ENCODE peak calls at places on chromosomes 13 and 19, in nine cellular contexts. One of them, this sample, is unnamed.

GRCh38 chr19:20078696-20079095 is 896 bp downstream of the ZNF90 start:
- DNase-seq in psoas muscle: no peak
- DNase-seq in CD4-positive, alpha-beta T cell: peak; percentile 6
- DNase-seq in IMR-90: peak; percentile 18
- DNase-seq in astrocyte of the cerebellum: no peak
- DNase-seq in WERI-Rb-1: no peak
- DNase-seq in fibroblast of the aortic adventitia: peak; percentile 54
- DNase-seq in cardiac muscle cell: peak; percentile 59
- DNase-seq in cardiac fibroblast: peak; percentile 19
- DNase-seq in this sample: peak; percentile 16

GRCh38 chr13:113785051-113786010 is 26.3 kb downstream of the TMEM255B start:
- DNase-seq in CD4-positive, alpha-beta T cell: no peak
- DNase-seq in cardiac fibroblast: peak; percentile 34
- DNase-seq in WERI-Rb-1: no peak
- DNase-seq in psoas muscle: no peak
- DNase-seq in cardiac muscle cell: no peak
- DNase-seq in IMR-90: peak; percentile 74
- DNase-seq in fibroblast of the aortic adventitia: peak; percentile 48
- DNase-seq in astrocyte of the cerebellum: no peak
- DNase-seq in this sample: peak; percentile 71

GRCh38 chr13:51906581-51906980 is 44.8 kb downstream of the CCDC70 start:
- DNase-seq in cardiac muscle cell: no peak
- DNase-seq in WERI-Rb-1: no peak
- DNase-seq in fibroblast of the aortic adventitia: no peak
- DNase-seq in CD4-positive, alpha-beta T cell: no peak
- DNase-seq in astrocyte of the cerebellum: no peak
- DNase-seq in psoas muscle: no peak
- DNase-seq in IMR-90: no peak
- DNase-seq in cardiac fibroblast: no peak
- DNase-seq in this sample: no peak

GRCh38 chr13:112959206-112959605 is 9.8 kb upstream of the MCF2L start:
- DNase-seq in IMR-90: no peak
- DNase-seq in astrocyte of the cerebellum: no peak
- DNase-seq in cardiac muscle cell: no peak
- DNase-seq in cardiac fibroblast: peak; percentile 3
- DNase-seq in CD4-positive, alpha-beta T cell: no peak
- DNase-seq in WERI-Rb-1: no peak
- DNase-seq in psoas muscle: no peak
- DNase-seq in fibroblast of the aortic adventitia: no peak
- DNase-seq in this sample: no peak

GRCh38 chr13:50386527-50387123 is 371.4 kb downstream of the KCNRG start:
- DNase-seq in CD4-positive, alpha-beta T cell: no peak
- DNase-seq in IMR-90: peak; percentile 82
- DNase-seq in cardiac fibroblast: peak; percentile 54
- DNase-seq in fibroblast of the aortic adventitia: peak; percentile 55
- DNase-seq in cardiac muscle cell: peak; percentile 61
- DNase-seq in astrocyte of the cerebellum: no peak
- DNase-seq in WERI-Rb-1: peak; percentile 9
- DNase-seq in psoas muscle: peak; percentile 59
- DNase-seq in this sample: peak; percentile 78

GRCh38 chr13:113862191-113862765 is 1.6 kb downstream of the GAS6 start:
- DNase-seq in astrocyte of the cerebellum: no peak
- DNase-seq in cardiac fibroblast: no peak
- DNase-seq in cardiac muscle cell: no peak
- DNase-seq in IMR-90: peak; percentile 36
- DNase-seq in fibroblast of the aortic adventitia: no peak
- DNase-seq in CD4-positive, alpha-beta T cell: no peak
- DNase-seq in psoas muscle: peak; percentile 49
- DNase-seq in WERI-Rb-1: no peak
- DNase-seq in this sample: no peak

GRCh38 chr19:343941-344624 is 513 bp downstream of the MIER2 start:
- DNase-seq in fibroblast of the aortic adventitia: peak; percentile 44
- DNase-seq in WERI-Rb-1: peak; percentile 25
- DNase-seq in CD4-positive, alpha-beta T cell: no peak
- DNase-seq in astrocyte of the cerebellum: no peak
- DNase-seq in IMR-90: no peak
- DNase-seq in cardiac muscle cell: peak; percentile 53
- DNase-seq in cardiac fibroblast: peak; percentile 31
- DNase-seq in psoas muscle: peak; percentile 58
- DNase-seq in this sample: no peak

GRCh38 chr19:51359294-51359693 is 6.9 kb downstream of the ETFB start:
- DNase-seq in cardiac muscle cell: no peak
- DNase-seq in fibroblast of the aortic adventitia: peak; percentile 91
- DNase-seq in WERI-Rb-1: no peak
- DNase-seq in astrocyte of the cerebellum: peak; percentile 79
- DNase-seq in IMR-90: peak; percentile 95
- DNase-seq in cardiac fibroblast: peak; percentile 93
- DNase-seq in psoas muscle: no peak
- DNase-seq in CD4-positive, alpha-beta T cell: no peak
- DNase-seq in this sample: peak; percentile 90

GRCh38 chr19:29771708-29772415 is 39.9 kb upstream of the CCNE1 start:
- DNase-seq in IMR-90: peak; percentile 37
- DNase-seq in astrocyte of the cerebellum: no peak
- DNase-seq in psoas muscle: no peak
- DNase-seq in WERI-Rb-1: peak; percentile 71
- DNase-seq in fibroblast of the aortic adventitia: peak; percentile 58
- DNase-seq in cardiac muscle cell: peak; percentile 77
- DNase-seq in cardiac fibroblast: peak; percentile 61
- DNase-seq in CD4-positive, alpha-beta T cell: no peak
- DNase-seq in this sample: peak; percentile 50

GRCh38 chr19:1503089-1503924 is 9.5 kb downstream of the ADAMTSL5 start:
- DNase-seq in psoas muscle: peak; percentile 81
- DNase-seq in CD4-positive, alpha-beta T cell: peak; percentile 39
- DNase-seq in astrocyte of the cerebellum: no peak
- DNase-seq in IMR-90: peak; percentile 32
- DNase-seq in fibroblast of the aortic adventitia: peak; percentile 31
- DNase-seq in cardiac muscle cell: peak; percentile 64
- DNase-seq in WERI-Rb-1: peak; percentile 70
- DNase-seq in cardiac fibroblast: peak; percentile 49
- DNase-seq in this sample: peak; percentile 25

GRCh38 chr13:22061371-22061805 is 390.5 kb downstream of the FGF9 start:
- DNase-seq in CD4-positive, alpha-beta T cell: peak; percentile 60
- DNase-seq in WERI-Rb-1: no peak
- DNase-seq in cardiac fibroblast: no peak
- DNase-seq in fibroblast of the aortic adventitia: no peak
- DNase-seq in astrocyte of the cerebellum: no peak
- DNase-seq in psoas muscle: no peak
- DNase-seq in IMR-90: no peak
- DNase-seq in cardiac muscle cell: no peak
- DNase-seq in this sample: no peak

GRCh38 chr13:46571189-46571901 is 18.4 kb downstream of the LRCH1 start:
- DNase-seq in IMR-90: peak; percentile 76
- DNase-seq in cardiac fibroblast: peak; percentile 59
- DNase-seq in WERI-Rb-1: peak; percentile 12
- DNase-seq in cardiac muscle cell: no peak
- DNase-seq in astrocyte of the cerebellum: peak; percentile 50
- DNase-seq in fibroblast of the aortic adventitia: peak; percentile 72
- DNase-seq in psoas muscle: no peak
- DNase-seq in CD4-positive, alpha-beta T cell: no peak
- DNase-seq in this sample: peak; percentile 77

GRCh38 chr19:49327878-49328544 is 3.0 kb upstream of the SLC6A16 start:
- DNase-seq in astrocyte of the cerebellum: no peak
- DNase-seq in psoas muscle: no peak
- DNase-seq in WERI-Rb-1: no peak
- DNase-seq in IMR-90: peak; percentile 23
- DNase-seq in fibroblast of the aortic adventitia: peak; percentile 24
- DNase-seq in cardiac fibroblast: peak; percentile 44
- DNase-seq in cardiac muscle cell: peak; percentile 16
- DNase-seq in CD4-positive, alpha-beta T cell: no peak
- DNase-seq in this sample: peak; percentile 21

GRCh38 chr13:99332456-99332855 is 25.3 kb upstream of the GPR183 start:
- DNase-seq in psoas muscle: no peak
- DNase-seq in cardiac muscle cell: no peak
- DNase-seq in CD4-positive, alpha-beta T cell: no peak
- DNase-seq in cardiac fibroblast: no peak
- DNase-seq in fibroblast of the aortic adventitia: no peak
- DNase-seq in WERI-Rb-1: no peak
- DNase-seq in astrocyte of the cerebellum: no peak
- DNase-seq in IMR-90: no peak
- DNase-seq in this sample: no peak

GRCh38 chr13:60514891-60515290 is 117.9 kb downstream of the TDRD3 start:
- DNase-seq in psoas muscle: no peak
- DNase-seq in cardiac muscle cell: no peak
- DNase-seq in astrocyte of the cerebellum: no peak
- DNase-seq in CD4-positive, alpha-beta T cell: no peak
- DNase-seq in fibroblast of the aortic adventitia: no peak
- DNase-seq in IMR-90: no peak
- DNase-seq in cardiac fibroblast: no peak
- DNase-seq in WERI-Rb-1: no peak
- DNase-seq in this sample: peak; percentile 38

DNA sequence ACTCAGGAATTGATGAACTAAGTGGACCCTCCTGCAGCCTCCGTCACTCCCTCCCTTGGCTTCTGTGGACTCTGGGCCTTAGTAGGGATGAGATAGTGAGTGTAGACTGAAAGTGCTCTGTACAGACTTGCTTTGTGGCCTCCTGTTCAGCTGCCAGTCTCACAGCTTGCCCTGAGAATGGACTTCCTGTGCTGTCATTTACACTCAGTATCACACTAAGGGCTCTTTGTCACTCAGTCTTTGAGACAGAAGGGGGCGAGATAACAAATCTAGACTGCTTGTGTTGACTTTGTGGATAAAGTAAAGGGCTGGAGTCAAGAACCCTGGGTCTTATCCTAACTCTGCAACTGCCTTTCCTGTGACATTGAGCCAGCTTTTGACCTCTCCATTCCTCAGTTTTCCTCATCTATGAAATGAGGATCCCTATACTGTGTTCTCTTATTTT is 21.0 kb upstream of the SPRY2 start:
- DNase-seq in CD4-positive, alpha-beta T cell: no peak
- DNase-seq in fibroblast of the aortic adventitia: no peak
- DNase-seq in astrocyte of the cerebellum: no peak
- DNase-seq in WERI-Rb-1: peak; percentile 6
- DNase-seq in psoas muscle: no peak
- DNase-seq in IMR-90: no peak
- DNase-seq in cardiac fibroblast: no peak
- DNase-seq in cardiac muscle cell: peak; percentile 83
- DNase-seq in this sample: no peak
- TF ChIP-seq CTCF in CD4-positive, alpha-beta T cell: no peak
- TF ChIP-seq CTCF in fibroblast of the aortic adventitia: no peak
- TF ChIP-seq CTCF in astrocyte of the cerebellum: no peak
- TF ChIP-seq CTCF in WERI-Rb-1: peak; percentile 21
- TF ChIP-seq CTCF in psoas muscle: no peak
- TF ChIP-seq CTCF in IMR-90: no peak
- TF ChIP-seq CTCF in cardiac fibroblast: no peak
- TF ChIP-seq CTCF in cardiac muscle cell: no peak
- TF ChIP-seq CTCF in this sample: no peak

DNA sequence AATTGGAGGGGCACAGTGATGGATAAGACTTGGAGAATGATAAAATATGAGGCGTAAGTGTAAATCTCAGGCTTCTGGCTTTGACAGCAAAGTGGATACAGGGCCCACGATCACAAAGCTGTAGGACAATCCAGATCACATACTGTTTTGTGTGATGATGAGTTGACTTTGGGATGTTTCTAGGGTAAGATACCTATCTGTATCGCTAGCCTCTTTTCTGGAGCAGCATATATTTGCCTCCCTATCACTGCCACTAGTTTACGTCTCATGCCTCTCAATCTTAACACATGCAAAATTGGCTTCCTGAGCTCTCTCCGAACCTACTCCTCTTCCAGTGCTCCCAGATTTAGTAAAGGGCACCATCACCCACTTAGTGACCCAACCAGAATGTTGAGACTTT is 571.1 kb upstream of the MIR17HG start:
- DNase-seq in psoas muscle: no peak
- DNase-seq in cardiac fibroblast: no peak
- DNase-seq in cardiac muscle cell: no peak
- DNase-seq in fibroblast of the aortic adventitia: no peak
- DNase-seq in astrocyte of the cerebellum: no peak
- DNase-seq in WERI-Rb-1: no peak
- DNase-seq in IMR-90: no peak
- DNase-seq in CD4-positive, alpha-beta T cell: no peak
- DNase-seq in this sample: no peak
- TF ChIP-seq CTCF in psoas muscle: no peak
- TF ChIP-seq CTCF in cardiac fibroblast: no peak
- TF ChIP-seq CTCF in cardiac muscle cell: no peak
- TF ChIP-seq CTCF in fibroblast of the aortic adventitia: no peak
- TF ChIP-seq CTCF in astrocyte of the cerebellum: no peak
- TF ChIP-seq CTCF in WERI-Rb-1: no peak
- TF ChIP-seq CTCF in IMR-90: no peak
- TF ChIP-seq CTCF in CD4-positive, alpha-beta T cell: no peak
- TF ChIP-seq CTCF in this sample: no peak

DNA sequence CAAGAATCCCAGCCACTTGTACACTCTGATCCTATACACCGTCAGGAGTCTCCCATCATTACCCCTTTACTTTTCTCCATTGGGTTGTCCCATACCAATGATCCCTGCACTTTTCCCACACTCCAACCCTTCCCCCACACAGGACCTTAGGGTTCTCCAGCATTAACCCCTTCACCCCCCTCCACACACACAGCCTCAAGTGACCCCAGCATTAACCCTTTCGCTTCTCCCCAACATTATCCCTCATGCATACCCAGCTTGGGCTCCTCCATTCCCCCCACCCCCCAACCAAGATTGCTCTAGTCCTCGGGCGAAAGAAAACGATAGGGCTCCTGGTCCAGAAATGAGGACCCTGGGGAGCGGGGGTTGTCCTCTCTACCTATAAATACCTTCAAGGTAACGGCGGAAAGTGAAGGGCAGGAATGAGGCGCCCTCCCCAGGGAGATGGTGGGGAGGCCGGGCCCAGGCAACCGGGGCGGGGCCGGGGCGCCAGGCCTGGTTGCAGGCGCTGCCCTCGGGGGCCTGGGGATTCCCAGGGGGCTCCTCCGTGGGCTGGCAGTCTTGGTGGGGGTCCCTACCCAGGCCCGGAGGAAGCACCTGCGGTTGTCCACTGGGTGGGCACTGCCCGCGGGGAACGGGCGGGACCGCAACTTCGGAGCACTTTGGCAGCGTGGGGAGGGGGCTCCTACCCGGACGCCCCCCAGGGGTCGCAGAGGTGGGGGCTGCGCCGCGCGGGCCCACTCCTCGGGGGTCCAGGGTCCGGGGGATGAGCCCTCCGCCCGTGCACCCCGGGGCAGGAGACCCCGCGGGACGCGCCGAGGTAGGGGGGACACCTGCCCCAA is 757 bp downstream of the WIZ start:
- DNase-seq in WERI-Rb-1: no peak
- DNase-seq in astrocyte of the cerebellum: no peak
- DNase-seq in psoas muscle: peak; percentile 69
- DNase-seq in IMR-90: no peak
- DNase-seq in fibroblast of the aortic adventitia: peak; percentile 21
- DNase-seq in cardiac fibroblast: peak; percentile 39
- DNase-seq in cardiac muscle cell: peak; percentile 39
- DNase-seq in CD4-positive, alpha-beta T cell: no peak
- DNase-seq in this sample: no peak
- TF ChIP-seq CTCF in WERI-Rb-1: no peak
- TF ChIP-seq CTCF in astrocyte of the cerebellum: no peak
- TF ChIP-seq CTCF in psoas muscle: no peak
- TF ChIP-seq CTCF in IMR-90: no peak
- TF ChIP-seq CTCF in fibroblast of the aortic adventitia: no peak
- TF ChIP-seq CTCF in cardiac fibroblast: no peak
- TF ChIP-seq CTCF in cardiac muscle cell: no peak
- TF ChIP-seq CTCF in CD4-positive, alpha-beta T cell: no peak
- TF ChIP-seq CTCF in this sample: no peak

DNA sequence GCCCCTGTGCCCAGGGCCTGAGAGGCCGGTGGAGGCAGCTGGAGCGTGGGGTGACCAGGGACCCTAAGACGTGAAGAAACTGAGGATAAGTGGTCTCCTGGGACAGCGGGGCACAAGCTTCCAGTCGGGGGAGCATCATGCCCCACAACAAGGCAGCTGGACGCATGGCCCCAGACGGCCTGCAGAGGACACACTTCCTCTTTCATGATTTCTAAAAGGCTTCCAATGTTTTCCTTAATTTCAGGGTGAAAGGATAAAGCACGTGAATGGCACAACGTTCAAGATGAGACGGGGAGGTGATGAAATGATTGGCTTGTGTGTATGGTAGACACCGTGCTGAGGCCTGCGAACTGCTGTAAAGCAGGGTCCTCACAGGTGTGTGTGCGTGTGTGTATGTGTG is 20.2 kb upstream of the MYDGF start:
- DNase-seq in cardiac muscle cell: no peak
- DNase-seq in cardiac fibroblast: no peak
- DNase-seq in WERI-Rb-1: no peak
- DNase-seq in fibroblast of the aortic adventitia: no peak
- DNase-seq in psoas muscle: no peak
- DNase-seq in astrocyte of the cerebellum: no peak
- DNase-seq in IMR-90: no peak
- DNase-seq in CD4-positive, alpha-beta T cell: no peak
- DNase-seq in this sample: no peak
- TF ChIP-seq CTCF in cardiac muscle cell: no peak
- TF ChIP-seq CTCF in cardiac fibroblast: no peak
- TF ChIP-seq CTCF in WERI-Rb-1: peak; percentile 59
- TF ChIP-seq CTCF in fibroblast of the aortic adventitia: no peak
- TF ChIP-seq CTCF in psoas muscle: no peak
- TF ChIP-seq CTCF in astrocyte of the cerebellum: no peak
- TF ChIP-seq CTCF in IMR-90: no peak
- TF ChIP-seq CTCF in CD4-positive, alpha-beta T cell: no peak
- TF ChIP-seq CTCF in this sample: no peak